ENCODE peak calls at places on chromosomes 2 and 18, in nine cellular contexts. C is osteoblast, X is cardiac muscle cell, E is endothelial cell, A is fibroblast of the aortic adventitia, V is NCI-H2081, O is midbrain, Y is uterus, P is NCI-H1436. T is an unnamed sample.

GRCh38 chr18:37548679-37549289 is 16.8 kb downstream of the CELF4 start:
- DNase-seq in C (no peak), X (no peak), E (no peak), A (no peak), V (no peak), O (no peak), Y (no peak), P (no peak), T (no peak)

GRCh38 chr2:174442546-174443510 is 44.0 kb downstream of the GPR155 start:
- DNase-seq in C (peak; percentile 66), X (no peak), E (no peak), A (peak; percentile 89), V (no peak), O (no peak), Y (no peak), P (no peak), T (no peak)

GRCh38 chr2:86706935-86707334 is 13.2 kb upstream of the RMND5A start:
- DNase-seq in C (no peak), X (no peak), E (no peak), A (no peak), V (no peak), O (no peak), Y (no peak), P (no peak), T (no peak)

GRCh38 chr18:3294435-3295080 is 32.6 kb downstream of the MYL12B start:
- DNase-seq in C (no peak), X (no peak), E (no peak), A (peak; percentile 67), V (peak; percentile 88), O (no peak), Y (no peak), P (no peak), T (no peak)

GRCh38 chr2:134290363-134290762 is 36.5 kb downstream of the MGAT5 start:
- DNase-seq in C (no peak), X (no peak), E (no peak), A (no peak), V (no peak), O (no peak), Y (no peak), P (no peak), T (no peak)

GRCh38 chr2:221318751-221319150 is 253.4 kb downstream of the EPHA4 start:
- DNase-seq in C (no peak), X (no peak), E (no peak), A (no peak), V (no peak), O (no peak), Y (no peak), P (no peak), T (no peak)

GRCh38 chr2:189506514-189506976 is 65.3 kb downstream of the WDR75 start:
- DNase-seq in C (no peak), X (peak; percentile 35), E (no peak), A (peak; percentile 67), V (no peak), O (no peak), Y (no peak), P (no peak), T (no peak)

GRCh38 chr18:63890950-63891304 is 3.4 kb downstream of the SERPINB2 start:
- DNase-seq in C (no peak), X (no peak), E (no peak), A (no peak), V (no peak), O (no peak), Y (no peak), P (no peak), T (no peak)

GRCh38 chr18:45167631-45168225 is 447.5 kb upstream of the SLC14A2 start:
- DNase-seq in C (no peak), X (no peak), E (no peak), A (peak; percentile 63), V (no peak), O (no peak), Y (no peak), P (no peak), T (no peak)

GRCh38 chr2:240906141-240906910 is at the start of gene CROCC2:
- DNase-seq in C (peak; percentile 87), X (no peak), E (no peak), A (no peak), V (peak; percentile 13), O (no peak), Y (no peak), P (peak; percentile 40), T (no peak)

GRCh38 chr2:86397989-86398388 is 43.2 kb upstream of the KDM3A start:
- DNase-seq in C (no peak), X (no peak), E (no peak), A (no peak), V (no peak), O (no peak), Y (no peak), P (no peak), T (no peak)

GRCh38 chr2:21819475-21819874 is 695.7 kb downstream of the TDRD15 start:
- DNase-seq in C (no peak), X (no peak), E (no peak), A (no peak), V (no peak), O (no peak), Y (no peak), P (no peak), T (no peak)

GRCh38 chr2:176110975-176111663 is 4.0 kb downstream of the HOXD11 start:
- DNase-seq in C (peak; percentile 96), X (peak; percentile 75), E (peak; percentile 83), A (peak; percentile 27), V (peak; percentile 92), O (no peak), Y (peak; percentile 76), P (no peak), T (no peak)

GRCh38 chr2:216139884-216140283 is 30.7 kb downstream of the XRCC5 start:
- DNase-seq in C (no peak), X (peak; percentile 30), E (peak; percentile 18), A (no peak), V (no peak), O (no peak), Y (no peak), P (no peak), T (no peak)

GRCh38 chr2:12106440-12107080 is 360.1 kb downstream of the LPIN1 start:
- DNase-seq in C (peak; percentile 87), X (no peak), E (no peak), A (peak; percentile 97), V (no peak), O (no peak), Y (peak; percentile 67), P (no peak), T (no peak)